ENCODE peak calls at places on chromosome 4, in six cellular contexts. L is HCT116, K is GM23338, O is neural progenitor cell, Z is astrocyte, S is PC-3. T is an unnamed sample.
A peak's percentile ranks its signal among the peaks of the same experiment; 100 is the strongest.

GRCh38 chr4:1871471-1872021 is 353 bp downstream of the NSD2 start:
- DNase-seq in L (no peak), K (peak; percentile 56), O (no peak), Z (no peak), S (no peak), T (no peak)

GRCh38 chr4:174867893-174868292 is 38.8 kb upstream of the GLRA3 start:
- DNase-seq in L (no peak), K (no peak), O (no peak), Z (no peak), S (no peak), T (no peak)

GRCh38 chr4:123825596-123826291 is 429.1 kb downstream of the SPRY1 start:
- DNase-seq in L (no peak), K (no peak), O (no peak), Z (peak; percentile 44), S (peak; percentile 11), T (peak; percentile 63)

GRCh38 chr4:10033191-10033881 is 12.0 kb upstream of the SLC2A9 start:
- DNase-seq in L (no peak), K (no peak), O (no peak), Z (peak; percentile 80), S (peak; percentile 8), T (peak; percentile 85)

GRCh38 chr4:69710580-69710979 is 49.8 kb downstream of the SULT1B1 start:
- DNase-seq in L (no peak), K (no peak), O (no peak), Z (no peak), S (no peak), T (no peak)

GRCh38 chr4:86927843-86928395 is 6.9 kb upstream of the AFF1 start:
- DNase-seq in L (no peak), K (no peak), O (no peak), Z (peak; percentile 98), S (peak; percentile 95), T (peak; percentile 98)

GRCh38 chr4:151811403-151811802 is 50.6 kb upstream of the GATB start:
- DNase-seq in L (no peak), K (peak; percentile 54), O (no peak), Z (no peak), S (no peak), T (no peak)

GRCh38 chr4:123924536-123924935 is 527.9 kb downstream of the SPRY1 start:
- DNase-seq in L (no peak), K (no peak), O (no peak), Z (no peak), S (no peak), T (peak; percentile 67)

GRCh38 chr4:145487626-145488025 is 6.0 kb downstream of the SMAD1 start:
- DNase-seq in L (no peak), K (no peak), O (no peak), Z (no peak), S (no peak), T (no peak)

GRCh38 chr4:7714176-7714575 is 225.5 kb downstream of the AFAP1 start:
- DNase-seq in L (no peak), K (no peak), O (no peak), Z (no peak), S (no peak), T (no peak)

GRCh38 chr4:48073567-48074103 is 57.1 kb downstream of the NIPAL1 start:
- DNase-seq in L (no peak), K (no peak), O (no peak), Z (peak; percentile 29), S (no peak), T (peak; percentile 45)

GRCh38 chr4:170990989-170991589 is 822.1 kb upstream of the GALNTL6 start:
- DNase-seq in L (peak; percentile 37), K (peak; percentile 82), O (peak; percentile 78), Z (no peak), S (peak; percentile 44), T (no peak)

GRCh38 chr4:110195561-110196205 is 2.7 kb downstream of the ELOVL6 start:
- DNase-seq in L (no peak), K (no peak), O (no peak), Z (no peak), S (no peak), T (no peak)

GRCh38 chr4:40251366-40251765 is 54.5 kb downstream of the RHOH start:
- DNase-seq in L (peak; percentile 92), K (no peak), O (no peak), Z (peak; percentile 23), S (peak; percentile 80), T (peak; percentile 37)

GRCh38 chr4:186628058-186628711 is 72.8 kb upstream of the MTNR1A start:
- DNase-seq in L (no peak), K (no peak), O (no peak), Z (no peak), S (no peak), T (no peak)

GRCh38 chr4:74038161-74039064 is at the start of gene CXCL3:
- DNase-seq in L (no peak), K (peak; percentile 87), O (peak; percentile 84), Z (no peak), S (peak; percentile 78), T (peak; percentile 72)

GRCh38 chr4:140220053-140220452 is 66.1 kb upstream of the MAML3 start:
- DNase-seq in L (no peak), K (no peak), O (no peak), Z (no peak), S (no peak), T (no peak)

GRCh38 chr4:48635310-48635709 is 144.8 kb downstream of the FRYL start:
- DNase-seq in L (peak; percentile 38), K (no peak), O (no peak), Z (peak; percentile 53), S (peak; percentile 58), T (peak; percentile 10)

GRCh38 chr4:153649572-153649991 is 34.5 kb upstream of the TLR2 start:
- DNase-seq in L (peak; percentile 60), K (peak; percentile 68), O (peak; percentile 67), Z (peak; percentile 9), S (peak; percentile 62), T (peak; percentile 28)

GRCh38 chr4:147754037-147754445 is 22.2 kb downstream of the ARHGAP10 start:
- DNase-seq in L (no peak), K (peak; percentile 51), O (peak; percentile 25), Z (peak; percentile 95), S (peak; percentile 79), T (peak; percentile 96)

GRCh38 chr4:173516621-173517612 is 13.1 kb downstream of the HAND2 start:
- DNase-seq in L (no peak), K (peak; percentile 82), O (peak; percentile 81), Z (no peak), S (no peak), T (no peak)
- TF ChIP-seq EZH2 in L (no peak), K (peak; percentile 99), O (peak; percentile 97), Z (peak; percentile 56), S (no peak), T (peak; percentile 62)

GRCh38 chr4:80266267-80266901 is at the start of gene FGF5:
- DNase-seq in L (no peak), K (peak; percentile 53), O (peak; percentile 64), Z (peak; percentile 86), S (peak; percentile 76), T (peak; percentile 94)

GRCh38 chr4:80268936-80269335 is 2.5 kb downstream of the FGF5 start:
- DNase-seq in L (no peak), K (no peak), O (no peak), Z (no peak), S (no peak), T (peak; percentile 39)

GRCh38 chr4:80266902-80267380 is 477 bp downstream of the FGF5 start:
- DNase-seq in L (no peak), K (peak; percentile 49), O (peak; percentile 50), Z (peak; percentile 50), S (peak; percentile 30), T (peak; percentile 60)

GRCh38 chr4:80270321-80270720 is 3.9 kb downstream of the FGF5 start:
- DNase-seq in L (no peak), K (no peak), O (no peak), Z (no peak), S (no peak), T (no peak)

DNA sequence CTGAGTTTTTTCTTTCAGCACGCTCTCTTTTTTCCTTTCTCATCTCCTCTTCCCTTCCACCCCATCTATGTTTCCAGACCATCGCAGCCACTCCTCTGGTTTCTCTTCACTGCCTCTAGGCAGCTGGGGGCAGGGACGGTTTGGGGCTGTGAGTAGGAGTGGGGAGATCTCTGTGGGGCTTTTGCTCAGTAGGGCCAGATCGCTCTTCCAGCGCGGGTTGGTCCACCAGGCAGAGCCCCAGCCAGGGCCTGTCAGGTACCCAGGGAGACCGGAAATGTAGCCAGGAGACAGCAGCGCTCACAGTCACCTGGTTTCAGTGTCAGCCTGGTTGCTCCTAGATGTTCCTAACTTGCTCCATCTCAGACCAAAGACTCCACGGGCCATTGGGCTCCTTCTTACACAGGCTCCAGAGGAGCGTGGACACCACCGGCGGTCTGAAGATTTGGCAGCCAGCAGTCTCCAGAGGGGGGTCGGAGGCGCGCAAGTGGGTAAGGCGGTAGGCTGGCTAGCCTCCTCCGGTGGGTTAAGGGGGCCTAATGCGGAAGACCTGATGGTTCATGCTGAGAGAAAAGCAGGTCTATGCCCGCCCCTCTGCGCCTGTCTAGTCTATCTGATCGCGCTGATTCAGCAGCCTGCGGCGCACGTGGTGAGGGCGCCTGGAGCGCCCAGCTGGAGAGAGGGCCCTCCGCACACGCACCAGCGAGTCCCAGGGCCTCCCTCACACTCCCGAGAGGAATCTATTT is 1.8 kb downstream of the FGF5 start:
- DNase-seq in L (no peak), K (peak; percentile 56), O (peak; percentile 17), Z (peak; percentile 47), S (no peak), T (peak; percentile 67)
- TF ChIP-seq EZH2 in L (no peak), K (peak; percentile 75), O (peak; percentile 67), Z (no peak), S (no peak), T (no peak)

GRCh38 chr4:13539047-13539720 is 5.1 kb downstream of the NKX3-2 start:
- DNase-seq in L (no peak), K (peak; percentile 52), O (peak; percentile 56), Z (no peak), S (no peak), T (no peak)
- TF ChIP-seq EZH2 in L (no peak), K (peak; percentile 99), O (peak; percentile 63), Z (peak; percentile 27), S (no peak), T (no peak)

GRCh38 chr4:41878170-41878941 is 56.9 kb upstream of the TMEM33 start:
- DNase-seq in L (no peak), K (peak; percentile 51), O (peak; percentile 59), Z (no peak), S (no peak), T (no peak)

GRCh38 chr4:41880022-41880837 is 55.0 kb upstream of the TMEM33 start:
- DNase-seq in L (no peak), K (peak; percentile 42), O (peak; percentile 39), Z (no peak), S (no peak), T (no peak)

GRCh38 chr4:41877020-41877796 is 58.0 kb upstream of the TMEM33 start:
- DNase-seq in L (no peak), K (peak; percentile 36), O (no peak), Z (no peak), S (no peak), T (no peak)

GRCh38 chr4:41879552-41879951 is 55.7 kb upstream of the TMEM33 start:
- DNase-seq in L (no peak), K (no peak), O (no peak), Z (no peak), S (no peak), T (no peak)

DNA sequence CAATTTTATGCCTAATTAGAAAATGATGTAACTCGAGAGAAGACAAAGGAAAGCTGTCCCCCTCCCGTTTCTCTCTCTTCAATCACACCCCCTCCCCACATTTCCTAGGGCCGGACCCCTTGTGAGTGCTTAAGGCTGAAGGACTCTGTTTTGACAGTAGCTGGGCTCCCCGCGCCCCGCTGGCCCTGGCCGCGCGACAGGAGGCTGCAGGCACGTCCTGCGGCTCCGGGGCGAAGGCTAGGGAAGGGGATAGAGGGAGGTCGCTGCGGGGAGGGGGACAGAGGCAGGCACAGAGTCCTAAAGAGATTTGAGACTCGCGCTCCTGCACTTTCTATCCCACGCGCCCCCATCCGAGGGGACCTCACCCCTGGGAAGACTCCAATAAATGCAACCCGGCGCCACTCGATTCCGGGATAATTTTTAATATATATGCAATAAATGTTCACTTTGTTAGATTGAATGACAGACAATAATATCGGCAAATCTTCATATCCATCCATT is 56.2 kb upstream of the TMEM33 start:
- DNase-seq in L (no peak), K (peak; percentile 76), O (peak; percentile 62), Z (no peak), S (no peak), T (no peak)
- TF ChIP-seq EZH2 in L (no peak), K (no peak), O (peak; percentile 95), Z (no peak), S (no peak), T (no peak)